ENCODE peak calls at places on chromosome 2, in four cellular contexts. One of them, this sample, is unnamed.
A peak's percentile ranks its signal among the peaks of the same experiment; 100 is the strongest.

GRCh38 chr2:217693363-217693762 is 309.4 kb downstream of the TNS1 start:
- DNase-seq in tibial artery: no peak
- DNase-seq in endodermal cell: no peak
- DNase-seq in PC-3: no peak
- DNase-seq in this sample: no peak

GRCh38 chr2:132582360-132582759 is 87.6 kb downstream of the LYPD1 start:
- DNase-seq in tibial artery: no peak
- DNase-seq in endodermal cell: peak; percentile 51
- DNase-seq in PC-3: peak; percentile 42
- DNase-seq in this sample: no peak

GRCh38 chr2:96106991-96107882 is 9.1 kb downstream of the ADRA2B start:
- DNase-seq in tibial artery: peak; percentile 48
- DNase-seq in endodermal cell: peak; percentile 43
- DNase-seq in PC-3: no peak
- DNase-seq in this sample: no peak

GRCh38 chr2:149313512-149313972 is 16.8 kb upstream of the LYPD6 start:
- DNase-seq in tibial artery: no peak
- DNase-seq in endodermal cell: peak; percentile 84
- DNase-seq in PC-3: peak; percentile 74
- DNase-seq in this sample: no peak

GRCh38 chr2:151976945-151977353 is 121.9 kb downstream of the CACNB4 start:
- DNase-seq in tibial artery: no peak
- DNase-seq in endodermal cell: no peak
- DNase-seq in PC-3: no peak
- DNase-seq in this sample: no peak

GRCh38 chr2:65728477-65729180 is 296.2 kb upstream of the SPRED2 start:
- DNase-seq in tibial artery: no peak
- DNase-seq in endodermal cell: no peak
- DNase-seq in PC-3: peak; percentile 95
- DNase-seq in this sample: peak; percentile 61

GRCh38 chr2:94890234-94890633 is 19.0 kb downstream of the TEKT4 start:
- DNase-seq in tibial artery: no peak
- DNase-seq in endodermal cell: no peak
- DNase-seq in PC-3: no peak
- DNase-seq in this sample: no peak

GRCh38 chr2:104312684-104313083 is 541.2 kb upstream of the POU3F3 start:
- DNase-seq in tibial artery: no peak
- DNase-seq in endodermal cell: peak; percentile 72
- DNase-seq in PC-3: no peak
- DNase-seq in this sample: no peak

GRCh38 chr2:211469660-211470059 is 913.3 kb downstream of the CPS1 start:
- DNase-seq in tibial artery: no peak
- DNase-seq in endodermal cell: no peak
- DNase-seq in PC-3: no peak
- DNase-seq in this sample: no peak

GRCh38 chr2:174546519-174547506 is 50.8 kb downstream of the WIPF1 start:
- DNase-seq in tibial artery: no peak
- DNase-seq in endodermal cell: peak; percentile 88
- DNase-seq in PC-3: peak; percentile 45
- DNase-seq in this sample: no peak

GRCh38 chr2:8548065-8548870 is 133.6 kb upstream of the ID2 start:
- DNase-seq in tibial artery: peak; percentile 50
- DNase-seq in endodermal cell: peak; percentile 46
- DNase-seq in PC-3: no peak
- DNase-seq in this sample: no peak

GRCh38 chr2:50979495-50979894 is 52.4 kb downstream of the NRXN1 start:
- DNase-seq in tibial artery: no peak
- DNase-seq in endodermal cell: no peak
- DNase-seq in PC-3: no peak
- DNase-seq in this sample: no peak

GRCh38 chr2:30234180-30234971 is 3.0 kb downstream of the LBH start:
- DNase-seq in tibial artery: peak; percentile 79
- DNase-seq in endodermal cell: peak; percentile 65
- DNase-seq in PC-3: peak; percentile 94
- DNase-seq in this sample: peak; percentile 47

GRCh38 chr2:190649798-190650390 is 1.0 kb downstream of the NAB1 start:
- DNase-seq in tibial artery: no peak
- DNase-seq in endodermal cell: no peak
- DNase-seq in PC-3: peak; percentile 26
- DNase-seq in this sample: no peak

GRCh38 chr2:76197842-76198448 is 487.2 kb upstream of the GCFC2 start:
- DNase-seq in tibial artery: no peak
- DNase-seq in endodermal cell: peak; percentile 92
- DNase-seq in PC-3: peak; percentile 83
- DNase-seq in this sample: no peak

GRCh38 chr2:158716091-158716815 is 78.9 kb upstream of the DAPL1 start:
- DNase-seq in tibial artery: no peak
- DNase-seq in endodermal cell: no peak
- DNase-seq in PC-3: peak; percentile 28
- DNase-seq in this sample: no peak

GRCh38 chr2:47271054-47272000 is 116.2 kb upstream of the STPG4 start:
- DNase-seq in tibial artery: no peak
- DNase-seq in endodermal cell: no peak
- DNase-seq in PC-3: no peak
- DNase-seq in this sample: no peak

GRCh38 chr2:241902357-241902991 is 32.9 kb downstream of the RTP5 start:
- DNase-seq in tibial artery: no peak
- DNase-seq in endodermal cell: peak; percentile 77
- DNase-seq in PC-3: no peak
- DNase-seq in this sample: no peak

GRCh38 chr2:106944220-106944619 is 58.3 kb upstream of the ST6GAL2 start:
- DNase-seq in tibial artery: no peak
- DNase-seq in endodermal cell: no peak
- DNase-seq in PC-3: peak; percentile 45
- DNase-seq in this sample: no peak

GRCh38 chr2:59936031-59936430 is 617.4 kb downstream of the BCL11A start:
- DNase-seq in tibial artery: no peak
- DNase-seq in endodermal cell: no peak
- DNase-seq in PC-3: no peak
- DNase-seq in this sample: no peak

GRCh38 chr2:37400041-37400440 is 55.6 kb downstream of the QPCT start:
- DNase-seq in tibial artery: no peak
- DNase-seq in endodermal cell: no peak
- DNase-seq in PC-3: no peak
- DNase-seq in this sample: no peak

GRCh38 chr2:74864728-74865722 is 31.1 kb downstream of the HK2 start:
- DNase-seq in tibial artery: no peak
- DNase-seq in endodermal cell: peak; percentile 63
- DNase-seq in PC-3: peak; percentile 41
- DNase-seq in this sample: peak; percentile 57

GRCh38 chr2:176281267-176281666 is 12.0 kb downstream of the MTX2 start:
- DNase-seq in tibial artery: no peak
- DNase-seq in endodermal cell: no peak
- DNase-seq in PC-3: peak; percentile 59
- DNase-seq in this sample: no peak

GRCh38 chr2:30145826-30146336 is 926 bp upstream of the YPEL5 start:
- DNase-seq in tibial artery: no peak
- DNase-seq in endodermal cell: no peak
- DNase-seq in PC-3: no peak
- DNase-seq in this sample: no peak

GRCh38 chr2:106519767-106520166 is 32.6 kb downstream of the CD8B2 start:
- DNase-seq in tibial artery: no peak
- DNase-seq in endodermal cell: no peak
- DNase-seq in PC-3: no peak
- DNase-seq in this sample: no peak

GRCh38 chr2:191376981-191377629 is 131.9 kb downstream of the MYO1B start:
- DNase-seq in tibial artery: peak; percentile 89
- DNase-seq in endodermal cell: peak; percentile 62
- DNase-seq in PC-3: peak; percentile 87
- DNase-seq in this sample: peak; percentile 70

GRCh38 chr2:217981084-217981730 is 21.6 kb downstream of the TNS1 start:
- DNase-seq in tibial artery: peak; percentile 63
- DNase-seq in endodermal cell: no peak
- DNase-seq in PC-3: no peak
- DNase-seq in this sample: no peak

GRCh38 chr2:190976521-190976920 is 37.5 kb downstream of the STAT1 start:
- DNase-seq in tibial artery: no peak
- DNase-seq in endodermal cell: no peak
- DNase-seq in PC-3: no peak
- DNase-seq in this sample: no peak

GRCh38 chr2:197885587-197885986 is 81.2 kb downstream of the PLCL1 start:
- DNase-seq in tibial artery: no peak
- DNase-seq in endodermal cell: no peak
- DNase-seq in PC-3: no peak
- DNase-seq in this sample: no peak

GRCh38 chr2:152336854-152337510 is 2.0 kb downstream of the FMNL2 start:
- DNase-seq in tibial artery: no peak
- DNase-seq in endodermal cell: peak; percentile 78
- DNase-seq in PC-3: peak; percentile 11
- DNase-seq in this sample: peak; percentile 36

GRCh38 chr2:182068811-182069210 is 83.2 kb downstream of the PPP1R1C start:
- DNase-seq in tibial artery: no peak
- DNase-seq in endodermal cell: no peak
- DNase-seq in PC-3: peak; percentile 59
- DNase-seq in this sample: no peak

GRCh38 chr2:9095690-9096089 is 92.2 kb upstream of the MBOAT2 start:
- DNase-seq in tibial artery: peak; percentile 84
- DNase-seq in endodermal cell: peak; percentile 85
- DNase-seq in PC-3: no peak
- DNase-seq in this sample: peak; percentile 34

GRCh38 chr2:215912299-215912842 is 101.0 kb downstream of the MREG start:
- DNase-seq in tibial artery: no peak
- DNase-seq in endodermal cell: no peak
- DNase-seq in PC-3: no peak
- DNase-seq in this sample: no peak
- TF ChIP-seq CTCF in tibial artery: peak; percentile 18
- TF ChIP-seq CTCF in endodermal cell: peak; percentile 63
- TF ChIP-seq CTCF in PC-3: peak; percentile 8
- TF ChIP-seq CTCF in this sample: no peak

DNA sequence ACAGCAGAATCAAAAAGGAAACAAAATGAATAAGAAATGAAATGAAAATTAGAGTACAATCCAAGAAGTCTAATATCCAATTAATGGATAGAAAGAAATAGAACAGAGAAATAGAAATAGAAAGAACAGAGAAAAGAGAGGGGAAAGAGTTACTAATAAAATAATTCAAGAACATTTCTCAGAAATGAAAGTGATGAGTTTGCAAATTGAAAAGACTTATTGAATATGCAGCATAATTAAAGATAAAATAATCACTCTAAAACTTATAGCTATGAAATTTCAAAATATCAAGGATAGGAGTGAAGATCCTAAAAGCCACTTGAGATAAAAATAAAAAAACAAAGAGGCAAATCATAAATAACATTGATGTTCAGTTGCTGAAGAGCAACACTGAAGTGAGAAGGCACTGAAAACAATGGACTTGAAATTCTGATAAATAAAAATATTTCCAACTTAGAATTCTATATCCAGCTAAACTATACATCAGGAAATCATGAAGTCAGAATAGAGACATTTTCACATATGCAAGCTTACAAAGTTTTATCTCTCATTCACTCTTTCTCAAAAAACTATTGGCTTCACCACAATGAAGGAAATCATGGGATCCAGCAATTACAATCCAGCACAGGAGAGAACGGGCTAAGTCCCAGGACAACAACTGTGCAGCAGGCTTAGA is 155.9 kb upstream of the SPATS2L start:
- DNase-seq in tibial artery: no peak
- DNase-seq in endodermal cell: no peak
- DNase-seq in PC-3: no peak
- DNase-seq in this sample: no peak
- H3K9me3 ChIP-seq in tibial artery: no peaks in the 10 kb centered on the region
- H3K9me3 ChIP-seq in endodermal cell: peaks cover 37% of the 10 kb centered on the region
- H3K9me3 ChIP-seq in PC-3: peaks cover 5% of the 10 kb centered on the region
- H3K9me3 ChIP-seq in this sample: no peaks in the 10 kb centered on the region

DNA sequence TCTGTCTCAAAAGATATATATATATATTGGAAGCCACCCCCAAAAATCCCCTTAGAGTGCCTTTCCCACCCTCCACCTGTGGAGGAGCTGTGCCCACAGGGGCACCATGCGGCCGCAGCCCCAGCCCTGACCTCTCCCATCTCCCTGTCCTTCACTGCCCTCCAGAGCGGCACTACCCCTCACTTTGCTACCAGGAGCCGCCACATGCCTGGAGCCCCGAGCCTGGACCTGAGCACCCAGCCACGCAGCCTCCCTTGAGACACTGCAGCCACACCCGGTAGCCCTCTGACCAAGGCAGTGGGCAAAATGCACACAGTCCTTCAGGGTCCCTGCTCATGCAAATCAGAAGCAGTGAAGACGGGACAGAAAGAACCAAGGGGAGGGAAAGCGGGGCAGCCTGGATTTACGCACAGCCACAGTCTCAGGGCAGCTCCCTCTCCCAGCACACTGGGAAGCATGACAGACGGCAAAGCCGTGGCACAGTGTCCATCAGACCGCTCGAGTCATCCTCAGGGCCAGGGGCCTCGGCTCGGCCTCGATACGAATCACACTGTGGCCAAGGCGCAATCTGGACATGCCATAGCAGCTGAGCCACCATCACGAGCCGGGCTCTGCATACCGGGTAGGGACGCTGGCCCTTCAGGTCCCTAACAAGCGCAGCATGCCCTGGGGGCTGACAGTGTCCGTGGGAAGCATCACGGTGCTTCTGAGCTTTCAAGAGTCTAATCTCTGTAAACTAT is 10.1 kb downstream of the HDAC4 start:
- DNase-seq in tibial artery: peak; percentile 56
- DNase-seq in endodermal cell: no peak
- DNase-seq in PC-3: no peak
- DNase-seq in this sample: peak; percentile 38
- H3K27ac ChIP-seq in tibial artery: no peak overlapping the region
- H3K27ac ChIP-seq in endodermal cell: no peak overlapping the region
- H3K27ac ChIP-seq in PC-3: no peak overlapping the region
- H3K27ac ChIP-seq in this sample: no peak overlapping the region

GRCh38 chr2:179840840-179841239 is 20.6 kb downstream of the ZNF385B start:
- DNase-seq in tibial artery: no peak
- DNase-seq in endodermal cell: no peak
- DNase-seq in PC-3: no peak
- DNase-seq in this sample: no peak

GRCh38 chr2:179843541-179843940 is 17.9 kb downstream of the ZNF385B start:
- DNase-seq in tibial artery: no peak
- DNase-seq in endodermal cell: no peak
- DNase-seq in PC-3: no peak
- DNase-seq in this sample: no peak

GRCh38 chr2:179837408-179837807 is 24.0 kb downstream of the ZNF385B start:
- DNase-seq in tibial artery: no peak
- DNase-seq in endodermal cell: no peak
- DNase-seq in PC-3: peak; percentile 77
- DNase-seq in this sample: no peak

GRCh38 chr2:179842498-179843153 is 18.8 kb downstream of the ZNF385B start:
- DNase-seq in tibial artery: no peak
- DNase-seq in endodermal cell: peak; percentile 83
- DNase-seq in PC-3: peak; percentile 24
- DNase-seq in this sample: no peak
- TF ChIP-seq CTCF in tibial artery: no peak
- TF ChIP-seq CTCF in endodermal cell: peak; percentile 88
- TF ChIP-seq CTCF in PC-3: peak; percentile 58
- TF ChIP-seq CTCF in this sample: peak; percentile 46

GRCh38 chr2:71313016-71313766 is 18.4 kb upstream of the ZNF638 start:
- DNase-seq in tibial artery: no peak
- DNase-seq in endodermal cell: no peak
- DNase-seq in PC-3: no peak
- DNase-seq in this sample: no peak

DNA sequence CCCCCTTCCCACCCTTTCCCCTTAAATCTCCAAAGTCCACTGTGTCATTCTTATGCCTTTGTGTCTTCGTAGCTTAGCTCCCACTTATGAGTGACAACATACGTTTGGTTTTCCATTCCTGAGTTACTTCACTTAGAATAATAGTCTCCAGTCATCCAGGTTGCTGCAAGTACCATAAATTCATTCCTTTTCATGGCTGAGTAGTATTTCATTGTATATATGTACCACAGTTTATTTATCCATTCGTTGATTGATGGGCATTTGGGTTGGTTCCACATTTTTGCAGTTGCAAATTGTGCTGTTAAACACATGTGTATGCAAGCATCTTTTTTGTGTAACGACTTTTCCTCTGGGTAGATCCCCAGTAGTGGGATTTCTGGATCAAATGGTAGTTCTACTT is 14.5 kb upstream of the ZNF638 start:
- DNase-seq in tibial artery: no peak
- DNase-seq in endodermal cell: no peak
- DNase-seq in PC-3: no peak
- DNase-seq in this sample: no peak
- H3K9me3 ChIP-seq in tibial artery: peaks cover 30% of the 10 kb centered on the region
- H3K9me3 ChIP-seq in endodermal cell: peaks cover 60% of the 10 kb centered on the region
- H3K9me3 ChIP-seq in PC-3: no peaks in the 10 kb centered on the region
- H3K9me3 ChIP-seq in this sample: peaks cover 3% of the 10 kb centered on the region